ENCODE peak calls at places on chromosomes 11 and 22, in nine cellular contexts. Q is tibial artery, D is CD14-positive monocyte, P is hepatocyte, M is spleen, L is SK-N-SH, O is WTC11, T is upper lobe of left lung, B is pancreas. H is an unnamed sample.
A peak's percentile ranks its signal among the peaks of the same experiment; 100 is the strongest.

GRCh38 chr22:35601743-35602633 is 15.1 kb downstream of the MB start:
- DNase-seq in Q (no peak), D (peak; percentile 93), P (peak; percentile 57), M (no peak), L (no peak), O (no peak), T (no peak), B (no peak), H (no peak)

GRCh38 chr11:105181521-105181920 is 42.0 kb upstream of the CARD18 start:
- DNase-seq in Q (no peak), D (peak; percentile 45), P (no peak), M (no peak), L (no peak), O (no peak), T (no peak), B (no peak), H (no peak)

GRCh38 chr22:45151503-45151902 is 12.2 kb upstream of the NUP50 start:
- DNase-seq in Q (no peak), D (no peak), P (no peak), M (no peak), L (no peak), O (no peak), T (no peak), B (no peak), H (no peak)

GRCh38 chr11:18312663-18313420 is 9.1 kb downstream of the HPS5 start:
- DNase-seq in Q (no peak), D (no peak), P (no peak), M (no peak), L (no peak), O (no peak), T (no peak), B (no peak), H (no peak)

GRCh38 chr11:116811194-116811593 is 11.9 kb downstream of the APOA4 start:
- DNase-seq in Q (no peak), D (no peak), P (no peak), M (no peak), L (no peak), O (no peak), T (no peak), B (no peak), H (no peak)

GRCh38 chr11:72140661-72141060 is 5.1 kb downstream of the FOLR3 start:
- DNase-seq in Q (no peak), D (no peak), P (no peak), M (no peak), L (no peak), O (no peak), T (no peak), B (no peak), H (no peak)

GRCh38 chr11:128420277-128420676 is 167.1 kb downstream of the ETS1 start:
- DNase-seq in Q (no peak), D (no peak), P (no peak), M (no peak), L (peak; percentile 69), O (no peak), T (no peak), B (no peak), H (no peak)

GRCh38 chr22:30287626-30288413 is 1.5 kb downstream of the CASTOR1 start:
- DNase-seq in Q (peak; percentile 96), D (peak; percentile 83), P (peak; percentile 93), M (peak; percentile 95), L (peak; percentile 89), O (peak; percentile 87), T (peak; percentile 91), B (peak; percentile 86), H (peak; percentile 77)

GRCh38 chr11:2531277-2531986 is 86.6 kb downstream of the KCNQ1 start:
- DNase-seq in Q (peak; percentile 82), D (peak; percentile 67), P (peak; percentile 79), M (peak; percentile 93), L (peak; percentile 90), O (peak; percentile 88), T (peak; percentile 62), B (peak; percentile 83), H (peak; percentile 70)

GRCh38 chr11:57180141-57180561 is 1.6 kb upstream of the LRRC55 start:
- DNase-seq in Q (no peak), D (no peak), P (no peak), M (no peak), L (no peak), O (peak; percentile 55), T (peak; percentile 62), B (no peak), H (no peak)

GRCh38 chr11:130088909-130089668 is 19.4 kb downstream of the APLP2 start:
- DNase-seq in Q (no peak), D (no peak), P (no peak), M (no peak), L (no peak), O (no peak), T (no peak), B (no peak), H (no peak)
- TF ChIP-seq CTCF in Q (no peak), D (no peak), P (no peak), M (no peak), L (no peak), O (no peak), T (no peak), B (no peak), H (no peak)

DNA sequence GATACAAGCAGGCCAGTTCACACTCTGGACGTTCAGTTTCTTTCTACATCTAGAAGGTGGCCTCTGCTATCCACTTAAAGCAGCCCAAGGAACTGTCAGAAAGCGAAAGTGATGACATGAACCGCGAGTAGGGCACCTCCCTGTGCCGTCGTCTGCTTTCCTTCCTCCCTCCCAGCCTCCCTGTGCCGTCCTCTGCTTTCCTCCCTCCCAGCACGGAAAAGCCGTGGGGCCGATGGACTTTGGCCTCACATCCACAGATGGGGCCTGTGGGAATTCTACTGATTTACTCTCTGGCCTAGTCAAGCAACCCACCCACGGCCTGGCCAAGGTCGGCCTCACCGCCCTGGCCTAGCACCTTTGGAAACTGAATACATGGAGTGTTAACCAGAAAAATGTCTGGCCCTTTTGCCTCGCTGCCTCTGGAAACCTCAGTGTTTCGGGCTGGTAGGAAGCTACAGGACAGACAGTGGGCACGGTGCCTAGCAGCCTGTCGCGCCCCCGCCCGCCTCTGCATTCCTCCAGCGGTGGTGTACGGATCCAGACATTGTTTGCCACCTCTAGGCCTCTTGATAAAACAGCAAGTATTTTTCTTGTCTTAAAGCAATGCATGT is 14.2 kb downstream of the PEX26 start:
- DNase-seq in Q (no peak), D (no peak), P (peak; percentile 71), M (no peak), L (no peak), O (no peak), T (peak; percentile 90), B (peak; percentile 76), H (no peak)
- TF ChIP-seq CTCF in Q (no peak), D (no peak), P (no peak), M (no peak), L (no peak), O (no peak), T (no peak), B (no peak), H (no peak)

GRCh38 chr22:22700631-22701030 is 56.2 kb downstream of the GGTLC2 start:
- DNase-seq in Q (no peak), D (no peak), P (no peak), M (no peak), L (no peak), O (no peak), T (no peak), B (no peak), H (no peak)

GRCh38 chr22:22703715-22704114 is 59.3 kb downstream of the GGTLC2 start:
- DNase-seq in Q (peak; percentile 44), D (no peak), P (peak; percentile 74), M (no peak), L (no peak), O (no peak), T (no peak), B (no peak), H (no peak)

GRCh38 chr22:22704156-22704946 is 59.9 kb downstream of the GGTLC2 start:
- DNase-seq in Q (peak; percentile 38), D (no peak), P (no peak), M (no peak), L (no peak), O (no peak), T (no peak), B (no peak), H (no peak)

GRCh38 chr22:22702874-22703570 is 58.6 kb downstream of the GGTLC2 start:
- DNase-seq in Q (peak; percentile 48), D (no peak), P (no peak), M (no peak), L (no peak), O (no peak), T (peak; percentile 13), B (no peak), H (no peak)

DNA sequence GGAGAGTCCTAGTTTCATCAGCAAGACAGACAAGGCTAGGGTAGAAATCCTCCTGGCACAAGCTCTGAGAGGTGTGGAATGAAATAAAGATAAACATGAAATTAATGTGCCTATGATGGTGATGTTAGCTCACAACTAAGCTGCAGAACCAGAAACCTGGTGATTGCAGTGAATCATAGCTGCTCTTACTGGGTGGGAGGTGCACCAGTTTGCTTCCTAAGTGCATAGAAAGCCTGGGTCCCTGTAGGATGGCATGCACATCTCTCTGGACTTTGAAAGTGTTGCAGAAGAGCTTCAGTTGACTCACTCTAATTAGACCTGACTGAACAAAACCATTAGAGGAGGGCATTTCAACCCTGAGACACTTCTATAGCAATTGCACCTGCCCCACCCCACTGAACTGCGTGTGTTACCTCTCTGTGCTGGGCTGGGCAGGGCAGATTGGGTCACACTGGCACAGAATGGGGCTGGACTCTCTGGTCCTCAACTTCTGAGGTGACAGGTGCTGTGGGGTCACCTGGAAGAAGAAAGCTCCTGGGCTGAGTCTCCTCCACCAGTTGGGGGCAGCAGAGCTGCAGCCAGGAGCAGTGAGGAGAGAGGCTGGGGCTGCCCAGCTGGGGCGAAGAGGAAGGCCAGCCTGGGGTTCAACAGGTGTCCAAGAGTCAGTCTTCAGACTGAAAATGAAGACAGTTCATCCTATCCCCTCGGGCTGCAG is 57.9 kb downstream of the GGTLC2 start:
- DNase-seq in Q (peak; percentile 25), D (no peak), P (peak; percentile 60), M (no peak), L (no peak), O (peak; percentile 61), T (peak; percentile 13), B (no peak), H (no peak)
- TF ChIP-seq CTCF in Q (no peak), D (no peak), P (peak; percentile 40), M (peak; percentile 37), L (no peak), O (peak; percentile 52), T (peak; percentile 10), B (no peak), H (no peak)

GRCh38 chr11:13352711-13353110 is 75.1 kb downstream of the BMAL1 start:
- DNase-seq in Q (no peak), D (no peak), P (no peak), M (no peak), L (no peak), O (no peak), T (no peak), B (no peak), H (no peak)

GRCh38 chr11:13358871-13359270 is 81.3 kb downstream of the BMAL1 start:
- DNase-seq in Q (no peak), D (no peak), P (no peak), M (no peak), L (no peak), O (no peak), T (no peak), B (no peak), H (no peak)

GRCh38 chr11:13355191-13355590 is 77.6 kb downstream of the BMAL1 start:
- DNase-seq in Q (no peak), D (no peak), P (no peak), M (no peak), L (no peak), O (no peak), T (no peak), B (no peak), H (no peak)

GRCh38 chr11:13357232-13357631 is 79.6 kb downstream of the BMAL1 start:
- DNase-seq in Q (no peak), D (no peak), P (no peak), M (no peak), L (no peak), O (peak; percentile 59), T (no peak), B (no peak), H (no peak)

GRCh38 chr11:13354335-13354734 is 76.7 kb downstream of the BMAL1 start:
- DNase-seq in Q (no peak), D (no peak), P (no peak), M (no peak), L (no peak), O (peak; percentile 40), T (no peak), B (no peak), H (no peak)
- TF ChIP-seq CTCF in Q (peak; percentile 7), D (peak; percentile 11), P (peak; percentile 9), M (no peak), L (peak; percentile 43), O (peak; percentile 27), T (no peak), B (no peak), H (no peak)